ENCODE peak calls at places on chromosome 7, in four cellular contexts. B, X, J and D are unnamed samples.

GRCh38 chr7:102082693-102083385 is 203.8 kb upstream of the SH2B2 start:
- DNase-seq in B (no peak), X (no peak), J (no peak), D (no peak)

GRCh38 chr7:5143935-5144903 is 45.8 kb upstream of the WIPI2 start:
- DNase-seq in B (peak), X (peak), J (no peak), D (no peak)

GRCh38 chr7:53611043-53611442 is 575.6 kb downstream of the POM121L12 start:
- DNase-seq in B (no peak), X (no peak), J (no peak), D (no peak)

GRCh38 chr7:158263110-158263963 is 324.3 kb downstream of the PTPRN2 start:
- DNase-seq in B (no peak), X (no peak), J (peak), D (no peak)

GRCh38 chr7:91353923-91354322 is 89.7 kb downstream of the FZD1 start:
- DNase-seq in B (no peak), X (no peak), J (no peak), D (no peak)

GRCh38 chr7:130273081-130273699 is 6.5 kb downstream of the CPA2 start:
- DNase-seq in B (no peak), X (no peak), J (no peak), D (no peak)

GRCh38 chr7:2022021-2022409 is 210.7 kb downstream of the MAD1L1 start:
- DNase-seq in B (no peak), X (no peak), J (peak), D (no peak)

GRCh38 chr7:146858690-146859089 is 742.1 kb downstream of the CNTNAP2 start:
- DNase-seq in B (no peak), X (no peak), J (no peak), D (no peak)

GRCh38 chr7:2015251-2015871 is 217.4 kb downstream of the MAD1L1 start:
- DNase-seq in B (no peak), X (no peak), J (peak), D (no peak)

GRCh38 chr7:106269263-106269961 is 15.4 kb downstream of the NAMPT start:
- DNase-seq in B (no peak), X (no peak), J (no peak), D (no peak)

GRCh38 chr7:126790763-126791162 is 462.0 kb downstream of the GRM8 start:
- DNase-seq in B (no peak), X (no peak), J (no peak), D (no peak)

GRCh38 chr7:3464900-3465622 is 164.0 kb downstream of the SDK1 start:
- DNase-seq in B (no peak), X (peak), J (no peak), D (no peak)

GRCh38 chr7:135678612-135679575 is 16.6 kb downstream of the STMP1 start:
- DNase-seq in B (no peak), X (no peak), J (peak), D (no peak)

GRCh38 chr7:117127585-117128168 is 174.4 kb downstream of the ST7 start:
- DNase-seq in B (no peak), X (peak), J (no peak), D (no peak)